ENCODE peak calls at places on chromosomes 11 and 22, in five cellular contexts. K is uterus; X is Jurkat, Clone E6-1; B is tibial nerve; Q is fibroblast of lung. G is an unnamed sample.

GRCh38 chr22:33746501-33746928 is 173.8 kb downstream of the LARGE1 start:
- DNase-seq in B (no peak), X (no peak), Q (no peak), K (no peak), G (no peak)

GRCh38 chr11:3121416-3121815 is 43.7 kb downstream of the OSBPL5 start:
- DNase-seq in Q (no peak), X (no peak), B (no peak), K (no peak), G (no peak)

GRCh38 chr22:27545071-27545470 is 256.5 kb downstream of the MN1 start:
- DNase-seq in K (no peak), X (no peak), Q (no peak), B (no peak), G (no peak)

GRCh38 chr11:12079726-12080556 is 30.4 kb upstream of the MICAL2 start:
- DNase-seq in X (no peak), Q (peak), B (peak), K (peak), G (no peak)

GRCh38 chr11:134638796-134639540 is 226.9 kb upstream of the B3GAT1 start:
- DNase-seq in X (peak), B (no peak), Q (no peak), K (no peak), G (no peak)

GRCh38 chr22:41237707-41238569 is 2.8 kb downstream of the CHADL start:
- DNase-seq in Q (peak), X (peak), B (peak), K (peak), G (peak)

GRCh38 chr11:11577932-11578331 is 43.9 kb downstream of the GALNT18 start:
- DNase-seq in Q (no peak), B (no peak), K (no peak), X (no peak), G (no peak)

GRCh38 chr11:95512177-95512576 is 277.4 kb downstream of the FAM76B start:
- DNase-seq in B (peak), X (no peak), Q (peak), K (peak), G (no peak)

GRCh38 chr11:5608778-5609177 is 12.3 kb downstream of the TRIM6 start:
- DNase-seq in X (no peak), B (no peak), K (no peak), Q (peak), G (no peak)

GRCh38 chr11:12581923-12582322 is 92.3 kb upstream of the TEAD1 start:
- DNase-seq in X (no peak), K (no peak), B (no peak), Q (peak), G (no peak)

GRCh38 chr11:75325713-75326438 is 25.6 kb downstream of the ARRB1 start:
- DNase-seq in K (peak), B (no peak), X (no peak), Q (peak), G (no peak)

GRCh38 chr11:75663808-75664207 is 5.0 kb downstream of the MAP6 start:
- DNase-seq in K (no peak), B (no peak), X (no peak), Q (no peak), G (no peak)

GRCh38 chr11:20511982-20512381 is 87.4 kb upstream of the SLC6A5 start:
- DNase-seq in Q (no peak), X (no peak), B (no peak), K (no peak), G (no peak)

GRCh38 chr22:22928666-22929380 is 41.2 kb downstream of the IGLL5 start:
- DNase-seq in X (no peak), Q (peak), K (no peak), B (no peak), G (peak)

GRCh38 chr22:30182365-30182764 is 64.2 kb downstream of the LIF start:
- DNase-seq in K (no peak), B (no peak), X (no peak), Q (peak), G (no peak)

GRCh38 chr22:24421428-24421931 is 5.9 kb upstream of the ADORA2A start:
- DNase-seq in Q (no peak), K (no peak), X (no peak), B (no peak), G (no peak)

GRCh38 chr11:125148011-125148410 is 16.5 kb upstream of the PKNOX2 start:
- DNase-seq in X (no peak), Q (no peak), B (no peak), K (no peak), G (no peak)

GRCh38 chr22:43922123-43922522 is 1.5 kb upstream of the PNPLA3 start:
- DNase-seq in K (no peak), B (no peak), X (no peak), Q (no peak), G (no peak)

GRCh38 chr11:116500833-116501622 is 271.8 kb downstream of the BUD13 start:
- DNase-seq in X (no peak), Q (no peak), B (no peak), K (no peak), G (no peak)

GRCh38 chr11:63543711-63544110 is 7.1 kb downstream of the PLAAT4 start:
- DNase-seq in K (no peak), B (no peak), X (no peak), Q (no peak), G (no peak)

GRCh38 chr22:19896665-19897355 is 42.1 kb upstream of the GNB1L start:
- DNase-seq in K (no peak), X (peak), Q (no peak), B (no peak), G (peak)

GRCh38 chr11:134765565-134765964 is 353.5 kb upstream of the B3GAT1 start:
- DNase-seq in K (no peak), X (no peak), Q (no peak), B (no peak), G (no peak)

GRCh38 chr11:34656062-34656720 is 35.3 kb downstream of the EHF start:
- DNase-seq in K (no peak), B (no peak), X (no peak), Q (peak), G (no peak)

GRCh38 chr22:39649500-39650089 is 79.0 kb downstream of the CACNA1I start:
- DNase-seq in K (no peak), X (no peak), B (no peak), Q (no peak), G (no peak)
- H3K4me3 ChIP-seq in K (no peak), X (no peak), B (no peak), Q (no peak), G (no peak)

GRCh38 chr11:81219661-81220060 is 1514.0 kb downstream of the FAM181B start:
- DNase-seq in K (no peak), X (no peak), Q (no peak), B (no peak), G (no peak)
- H3K4me3 ChIP-seq in K (peak), X (no peak), Q (peak), B (no peak), G (no peak)

GRCh38 chr22:35961480-35961902 is 67.1 kb downstream of the RBFOX2 start:
- DNase-seq in K (peak), B (no peak), X (no peak), Q (peak), G (no peak)
- H3K4me3 ChIP-seq in K (no peak), B (no peak), X (no peak), Q (no peak), G (no peak)

GRCh38 chr11:19353287-19353686 is 112.5 kb upstream of the E2F8 start:
- DNase-seq in K (no peak), B (no peak), Q (no peak), X (no peak), G (no peak)

GRCh38 chr11:19350093-19350665 is 109.4 kb upstream of the E2F8 start:
- DNase-seq in B (no peak), X (no peak), K (no peak), Q (no peak), G (no peak)

GRCh38 chr11:19352736-19353110 is 112.0 kb upstream of the E2F8 start:
- DNase-seq in B (no peak), Q (no peak), X (no peak), K (no peak), G (no peak)

GRCh38 chr11:19351426-19351825 is 110.7 kb upstream of the E2F8 start:
- DNase-seq in X (no peak), K (no peak), B (no peak), Q (no peak), G (no peak)

GRCh38 chr11:19352072-19352735 is 111.5 kb upstream of the E2F8 start:
- DNase-seq in B (no peak), X (no peak), Q (no peak), K (no peak), G (no peak)
- H3K4me3 ChIP-seq in B (no peak), X (no peak), Q (no peak), K (no peak), G (no peak)

GRCh38 chr11:9738126-9738525 is 74.2 kb downstream of the SWAP70 start:
- DNase-seq in Q (no peak), B (no peak), X (no peak), K (no peak), G (no peak)
- H3K4me3 ChIP-seq in Q (no peak), B (no peak), X (no peak), K (no peak), G (no peak)

GRCh38 chr11:129591527-129591926 is 215.9 kb downstream of the BARX2 start:
- DNase-seq in K (no peak), Q (no peak), B (no peak), X (no peak), G (no peak)
- H3K4me3 ChIP-seq in K (no peak), Q (no peak), B (no peak), X (no peak), G (no peak)

DNA sequence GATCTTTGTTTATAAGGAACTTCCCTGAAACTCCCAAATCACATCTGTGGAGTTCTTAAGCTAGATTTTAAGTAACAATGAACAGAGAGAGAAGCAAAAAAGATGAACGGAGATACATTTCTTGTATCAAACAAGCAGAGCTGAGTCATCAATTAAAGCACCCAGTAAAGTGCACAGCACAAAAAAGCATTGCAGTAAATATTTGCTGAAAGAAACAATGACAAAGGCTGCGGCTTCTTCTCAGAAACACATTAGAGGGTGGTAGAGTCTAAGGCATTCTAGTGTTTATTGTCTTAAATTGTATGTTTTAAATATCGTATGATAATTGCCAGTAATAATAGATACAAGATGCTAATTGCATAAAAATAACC is 941.6 kb upstream of the CHORDC1 start:
- DNase-seq in B (no peak), Q (peak), X (no peak), K (no peak), G (no peak)
- H3K4me3 ChIP-seq in B (no peak), Q (no peak), X (no peak), K (no peak), G (no peak)

DNA sequence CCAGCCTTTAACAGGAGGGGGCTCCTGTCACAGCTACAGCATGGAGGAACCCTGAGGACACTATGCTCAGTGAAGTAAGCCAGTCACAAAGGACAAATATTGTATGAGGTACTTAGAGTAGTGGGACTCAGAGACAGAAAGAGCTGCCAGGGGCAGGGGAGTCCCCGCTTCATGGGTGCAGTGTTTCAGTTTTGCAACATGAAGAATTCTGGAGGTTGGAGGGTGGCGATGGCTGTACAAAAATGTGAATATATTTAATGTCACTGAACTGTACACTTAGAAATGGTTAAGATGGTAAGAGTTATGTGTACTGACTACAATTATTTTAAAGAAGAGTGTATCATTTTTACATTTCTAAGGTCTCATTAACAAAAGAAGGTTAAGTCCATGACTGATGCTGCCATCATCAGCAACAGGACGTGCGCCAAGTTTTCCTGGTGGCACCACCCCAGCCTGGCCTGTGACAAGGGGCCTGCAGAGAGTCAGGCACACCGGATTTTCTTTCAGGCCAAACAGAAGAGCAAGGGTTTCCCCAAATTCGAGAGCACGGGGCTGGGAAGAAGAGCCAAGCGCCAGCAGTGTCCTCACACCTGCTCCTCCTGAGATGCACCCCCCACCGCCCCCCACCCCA is 22.1 kb downstream of the YPEL1 start:
- DNase-seq in X (no peak), Q (no peak), B (no peak), K (no peak), G (no peak)
- H3K4me3 ChIP-seq in X (no peak), Q (no peak), B (no peak), K (no peak), G (no peak)

GRCh38 chr11:61688368-61689163 is 8.4 kb downstream of the DAGLA start:
- DNase-seq in B (peak), X (no peak), Q (peak), K (peak), G (no peak)
- H3K4me3 ChIP-seq in B (no peak), X (no peak), Q (no peak), K (no peak), G (no peak)

DNA sequence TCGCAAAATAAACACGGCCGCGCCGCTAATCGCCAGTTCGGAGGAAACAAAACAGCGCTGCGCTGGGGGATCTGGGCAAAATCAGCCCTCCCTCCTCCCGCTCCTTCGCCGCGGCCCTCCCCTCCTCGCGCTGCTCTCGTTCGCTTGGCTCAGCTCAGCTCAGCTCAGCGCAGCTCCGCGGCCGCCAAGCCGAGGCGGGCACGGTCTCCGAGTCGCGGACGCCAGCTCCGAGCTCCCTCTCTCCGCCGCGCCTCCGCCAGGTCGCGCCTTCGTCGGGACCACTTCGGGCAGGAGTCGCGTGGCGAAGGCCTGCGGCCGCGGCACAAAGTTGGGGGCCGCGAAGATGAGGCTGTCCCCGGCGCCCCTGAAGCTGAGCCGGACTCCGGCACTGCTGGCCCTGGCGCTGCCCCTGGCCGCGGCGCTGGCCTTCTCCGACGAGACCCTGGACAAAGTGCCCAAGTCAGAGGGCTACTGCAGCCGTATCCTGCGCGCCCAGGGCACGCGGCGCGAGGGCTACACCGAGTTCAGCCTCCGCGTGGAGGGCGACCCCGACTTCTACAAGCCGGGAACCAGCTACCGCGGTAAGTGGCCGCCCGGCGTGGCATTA is at the start of gene SPON1:
- DNase-seq in B (no peak), Q (peak), K (peak), X (no peak), G (peak)
- H3K4me3 ChIP-seq in B (peak), Q (peak), K (peak), X (no peak), G (peak)